ENCODE peak calls at places on chromosomes 3 and 15, in nine cellular contexts. T, S, I, U, Q, K, W, Y and F are unnamed samples.

GRCh38 chr3:133944181-133944580 is 48.5 kb upstream of the RAB6B start:
- DNase-seq in T (no peak), S (no peak), I (no peak), U (peak), Q (peak), K (no peak), W (peak), Y (no peak), F (no peak)

GRCh38 chr3:69739204-69740102 is at the start of gene MITF:
- DNase-seq in T (peak), S (peak), I (peak), U (peak), Q (peak), K (peak), W (peak), Y (peak), F (peak)

GRCh38 chr15:50665938-50666337 is 20.7 kb downstream of the TRPM7 start:
- DNase-seq in T (no peak), S (no peak), I (no peak), U (no peak), Q (no peak), K (no peak), W (no peak), Y (no peak), F (no peak)

GRCh38 chr3:31704651-31705179 is 172.0 kb downstream of the STT3B start:
- DNase-seq in T (no peak), S (peak), I (peak), U (peak), Q (peak), K (peak), W (peak), Y (no peak), F (no peak)

GRCh38 chr3:76222115-76222652 is 436.8 kb upstream of the ZNF717 start:
- DNase-seq in T (no peak), S (no peak), I (no peak), U (no peak), Q (no peak), K (no peak), W (no peak), Y (peak), F (no peak)

GRCh38 chr15:36294359-36294758 is 285.1 kb upstream of the CDIN1 start:
- DNase-seq in T (no peak), S (no peak), I (no peak), U (no peak), Q (no peak), K (no peak), W (no peak), Y (peak), F (no peak)

GRCh38 chr3:33645060-33645841 is 72.8 kb downstream of the CLASP2 start:
- DNase-seq in T (no peak), S (no peak), I (no peak), U (peak), Q (peak), K (no peak), W (peak), Y (peak), F (no peak)

GRCh38 chr15:45181491-45182285 is 6.1 kb downstream of the SHF start:
- DNase-seq in T (no peak), S (no peak), I (no peak), U (no peak), Q (no peak), K (no peak), W (no peak), Y (no peak), F (no peak)

GRCh38 chr3:147191795-147192385 is 214.5 kb downstream of the ZIC4 start:
- DNase-seq in T (peak), S (peak), I (no peak), U (peak), Q (peak), K (no peak), W (peak), Y (peak), F (peak)

GRCh38 chr3:188164248-188164687 is 10.3 kb downstream of the LPP start:
- DNase-seq in T (no peak), S (peak), I (no peak), U (peak), Q (no peak), K (no peak), W (no peak), Y (no peak), F (no peak)

GRCh38 chr3:12553921-12554391 is 2.9 kb upstream of the MKRN2 start:
- DNase-seq in T (peak), S (no peak), I (peak), U (peak), Q (no peak), K (peak), W (peak), Y (no peak), F (no peak)

GRCh38 chr15:100802421-100803157 is 77.0 kb upstream of the ALDH1A3 start:
- DNase-seq in T (no peak), S (no peak), I (no peak), U (no peak), Q (no peak), K (no peak), W (no peak), Y (no peak), F (no peak)

GRCh38 chr15:98647774-98648653 is at the start of gene IGF1R:
- DNase-seq in T (peak), S (peak), I (peak), U (peak), Q (peak), K (peak), W (peak), Y (peak), F (no peak)
- TF ChIP-seq CTCF in T (no peak), S (no peak), I (no peak), U (peak), Q (no peak), K (no peak), W (no peak), Y (peak), F (no peak)

GRCh38 chr3:2150576-2150975 is 51.9 kb downstream of the CNTN4 start:
- DNase-seq in T (no peak), S (no peak), I (no peak), U (no peak), Q (no peak), K (no peak), W (no peak), Y (no peak), F (no peak)
- H3K4me3 ChIP-seq in T (no peak), S (no peak), I (no peak), U (no peak), Q (no peak), K (no peak), W (no peak), Y (no peak), F (no peak)

GRCh38 chr3:117139681-117140080 is 430.1 kb downstream of the TUSC7 start:
- DNase-seq in T (no peak), S (no peak), I (no peak), U (no peak), Q (no peak), K (no peak), W (no peak), Y (no peak), F (no peak)
- TF ChIP-seq CTCF in T (no peak), S (no peak), I (no peak), U (no peak), Q (no peak), K (no peak), W (no peak), Y (no peak), F (no peak)

GRCh38 chr3:13896473-13897154 is 16.7 kb upstream of the WNT7A start:
- DNase-seq in T (peak), S (peak), I (peak), U (peak), Q (peak), K (no peak), W (peak), Y (peak), F (peak)
- H3K4me3 ChIP-seq in T (no peak), S (no peak), I (no peak), U (peak), Q (no peak), K (peak), W (peak), Y (no peak), F (peak)

GRCh38 chr3:129626744-129627349 is 20.4 kb upstream of the PLXND1 start:
- DNase-seq in T (peak), S (peak), I (peak), U (peak), Q (peak), K (peak), W (peak), Y (peak), F (peak)
- TF ChIP-seq CTCF in T (peak), S (no peak), I (no peak), U (no peak), Q (no peak), K (no peak), W (no peak), Y (no peak), F (no peak)

GRCh38 chr3:102398196-102398595 is 36.6 kb upstream of the ZPLD1 start:
- DNase-seq in T (no peak), S (no peak), I (no peak), U (peak), Q (no peak), K (no peak), W (no peak), Y (no peak), F (no peak)
- H3K4me3 ChIP-seq in T (no peak), S (no peak), I (no peak), U (no peak), Q (no peak), K (no peak), W (no peak), Y (no peak), F (no peak)

DNA sequence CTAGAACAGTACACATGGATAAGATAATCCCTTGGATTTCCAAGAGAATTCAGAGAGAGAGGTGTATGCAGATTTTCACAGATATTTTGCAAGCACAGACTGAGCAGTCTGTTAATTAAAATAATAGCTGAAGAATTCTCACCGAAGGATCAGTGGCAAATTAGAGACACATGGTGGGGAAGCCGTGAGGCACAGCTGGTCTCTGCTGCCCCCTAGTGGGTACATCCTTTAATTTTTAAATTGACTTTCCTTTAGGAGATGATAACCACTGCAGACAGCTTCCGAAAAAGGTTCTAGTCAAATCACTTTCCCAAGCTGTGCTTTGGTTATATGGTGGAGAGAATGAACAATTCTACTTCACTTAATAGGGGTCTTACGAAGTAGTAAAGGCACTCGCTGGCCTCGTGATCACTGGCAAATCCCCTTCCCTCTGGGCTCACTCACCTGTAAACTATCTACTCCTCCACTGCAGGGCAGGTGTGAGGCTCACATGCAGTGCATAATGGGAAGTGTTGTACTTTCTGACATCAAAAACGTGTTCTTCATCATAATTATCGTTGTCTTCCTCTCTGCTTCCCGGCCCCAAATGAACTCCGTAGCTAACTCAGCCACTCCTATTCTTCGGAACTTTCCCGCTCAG is 19.5 kb downstream of the MESD start:
- DNase-seq in T (peak), S (peak), I (peak), U (peak), Q (peak), K (peak), W (peak), Y (peak), F (no peak)
- TF ChIP-seq CTCF in T (peak), S (peak), I (peak), U (peak), Q (peak), K (peak), W (peak), Y (peak), F (peak)

DNA sequence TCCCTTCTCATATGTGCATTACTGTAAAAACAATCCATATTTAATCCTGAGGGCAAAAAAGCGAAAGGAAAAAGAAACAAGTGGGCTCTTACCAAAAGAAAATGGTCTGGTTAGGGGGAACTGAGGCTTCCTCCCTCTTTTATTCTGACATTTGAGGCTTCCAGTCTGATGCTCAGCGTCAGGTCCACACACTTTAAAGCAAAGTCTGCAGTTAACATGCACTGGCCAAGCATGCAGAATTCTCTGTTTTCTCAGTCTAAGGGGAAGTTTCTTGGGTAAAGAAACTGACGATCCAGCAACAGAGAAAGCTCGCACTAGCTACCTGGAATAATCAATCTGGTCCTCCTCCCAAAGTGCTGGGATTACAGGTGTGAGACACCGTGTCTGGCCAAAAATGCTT is 36.3 kb upstream of the TRIM59 start:
- DNase-seq in T (no peak), S (no peak), I (no peak), U (no peak), Q (no peak), K (no peak), W (no peak), Y (no peak), F (no peak)
- H3K4me3 ChIP-seq in T (peak), S (no peak), I (no peak), U (peak), Q (no peak), K (peak), W (peak), Y (no peak), F (no peak)